ENCODE peak calls at places on chromosomes 4 and X, in five cellular contexts. X is non-pigmented ciliary epithelial cell, G is EL, U is astrocyte of the spinal cord, M is GM12864. B is an unnamed sample.

GRCh38 chrX:118553042-118553714 is 57.6 kb downstream of the DOCK11 start:
- DNase-seq in M (no peak), U (no peak), X (no peak), G (no peak), B (no peak)

GRCh38 chr4:1216869-1217294 is 32.0 kb downstream of the CTBP1 start:
- DNase-seq in M (peak; percentile 51), U (no peak), G (no peak), X (no peak), B (no peak)

GRCh38 chrX:134013092-134013497 is 27.7 kb upstream of the GPC3 start:
- DNase-seq in M (no peak), X (no peak), G (peak; percentile 2), U (no peak), B (no peak)

GRCh38 chrX:120332394-120332793 is 21.1 kb upstream of the TMEM255A start:
- DNase-seq in X (no peak), G (no peak), M (no peak), U (no peak), B (no peak)

GRCh38 chr4:13559414-13559813 is 15.1 kb upstream of the NKX3-2 start:
- DNase-seq in X (peak; percentile 62), U (peak; percentile 64), G (peak; percentile 90), M (no peak), B (no peak)

GRCh38 chr4:10260777-10261176 is 144.2 kb upstream of the WDR1 start:
- DNase-seq in G (peak; percentile 19), X (no peak), U (no peak), M (no peak), B (no peak)

GRCh38 chr4:87283151-87283550 is 39.5 kb downstream of the HSD17B13 start:
- DNase-seq in X (no peak), M (no peak), U (no peak), G (no peak), B (no peak)

GRCh38 chrX:118459494-118459893 is 36.1 kb upstream of the DOCK11 start:
- DNase-seq in M (no peak), U (peak; percentile 40), G (peak; percentile 42), X (no peak), B (peak; percentile 26)

GRCh38 chrX:135086197-135086854 is 34.0 kb downstream of the ETDB start:
- DNase-seq in M (peak; percentile 7), X (no peak), U (peak; percentile 56), G (peak; percentile 56), B (peak; percentile 22)

GRCh38 chrX:45758319-45758718 is 557.6 kb upstream of the DIPK2B start:
- DNase-seq in X (peak; percentile 74), U (peak; percentile 92), G (peak; percentile 88), M (no peak), B (no peak)

GRCh38 chrX:145919400-145919799 is 101.8 kb downstream of the SLITRK2 start:
- DNase-seq in U (no peak), X (no peak), M (no peak), G (no peak), B (no peak)

GRCh38 chr4:165440415-165440882 is 61.6 kb downstream of the CPE start:
- DNase-seq in G (peak; percentile 66), M (no peak), U (peak; percentile 93), X (peak; percentile 66), B (no peak)

GRCh38 chr4:73589261-73589847 is 30.9 kb downstream of the RASSF6 start:
- DNase-seq in X (no peak), M (no peak), G (peak; percentile 58), U (peak; percentile 76), B (peak; percentile 92)

GRCh38 chr4:108512615-108513505 is 107.5 kb upstream of the RPL34 start:
- DNase-seq in M (no peak), G (peak; percentile 34), U (peak; percentile 79), X (peak; percentile 42), B (peak; percentile 84)

GRCh38 chr4:165489786-165490185 is 111.0 kb downstream of the CPE start:
- DNase-seq in U (no peak), G (no peak), M (no peak), X (no peak), B (no peak)

GRCh38 chrX:100615015-100615414 is 21.6 kb downstream of the TSPAN6 start:
- DNase-seq in G (peak; percentile 62), U (peak; percentile 61), M (no peak), X (peak; percentile 35), B (no peak)

GRCh38 chrX:53285591-53285990 is 4.2 kb upstream of the IQSEC2 start:
- DNase-seq in U (no peak), M (no peak), G (no peak), X (no peak), B (no peak)

GRCh38 chr4:101649790-101650450 is 140.6 kb upstream of the BANK1 start:
- DNase-seq in X (no peak), G (no peak), M (no peak), U (no peak), B (no peak)

GRCh38 chr4:2081540-2081939 is 22.4 kb downstream of the NAT8L start:
- DNase-seq in G (no peak), M (no peak), U (no peak), X (no peak), B (no peak)

GRCh38 chrX:9670136-9670905 is 95.3 kb downstream of the GPR143 start:
- DNase-seq in M (no peak), X (no peak), G (peak; percentile 6), U (peak; percentile 33), B (no peak)

GRCh38 chr4:125833-126232 is 1.5 kb downstream of the ZNF718 start:
- DNase-seq in X (no peak), G (peak; percentile 13), U (no peak), M (no peak), B (no peak)

GRCh38 chr4:42638993-42639392 is 17.9 kb downstream of the ATP8A1 start:
- DNase-seq in M (peak; percentile 91), G (no peak), U (no peak), X (no peak), B (no peak)

GRCh38 chr4:113603926-113604325 is 157.6 kb downstream of the CAMK2D start:
- DNase-seq in X (no peak), M (no peak), U (no peak), G (peak; percentile 42), B (no peak)

GRCh38 chr4:2256156-2256731 is 5.7 kb downstream of the MXD4 start:
- DNase-seq in M (no peak), G (no peak), U (no peak), X (no peak), B (no peak)

B was measured in NCI-H526 treated with DMSO at 0.1 percent for 48 hours.